ENCODE peak calls at places on chromosomes 7 and 10, in four cellular contexts. D is heart left ventricle; W is sciatic nerve; A is stimulated activated naive CD8-positive, alpha-beta T cell treated with anti-CD3 and anti-CD28 coated beads, Interleukin-15, amount 100 ng/mL, for 72 hours. O is an unnamed sample.

GRCh38 chr10:123262456-123262855 is 108.3 kb downstream of the BUB3 start:
- ATAC-seq in D (no peak), W (no peak), A (no peak), O (no peak)

GRCh38 chr10:76492026-76492425 is 1060.6 kb downstream of the LRMDA start:
- ATAC-seq in D (no peak), W (no peak), A (no peak), O (no peak)

GRCh38 chr7:143283344-143283743 is 1.4 kb upstream of the TMEM139 start:
- ATAC-seq in D (no peak), W (no peak), A (no peak), O (no peak)

GRCh38 chr7:19665399-19666008 is 43.3 kb downstream of the POLR1F start:
- ATAC-seq in D (no peak), W (no peak), A (no peak), O (no peak)

GRCh38 chr7:149772821-149773425 is 465 bp downstream of the ZNF467 start:
- ATAC-seq in D (no peak), W (no peak), A (peak), O (no peak)

GRCh38 chr7:47538846-47539311 is 43.0 kb downstream of the TNS3 start:
- ATAC-seq in D (no peak), W (no peak), A (no peak), O (no peak)

GRCh38 chr7:65233409-65234034 is 140.1 kb upstream of the ZNF92 start:
- ATAC-seq in D (no peak), W (no peak), A (peak), O (no peak)

GRCh38 chr7:71377469-71377868 is 245.5 kb downstream of the GALNT17 start:
- ATAC-seq in D (no peak), W (no peak), A (no peak), O (no peak)

GRCh38 chr7:120993575-120994191 is 5.2 kb downstream of the CPED1 start:
- ATAC-seq in D (no peak), W (no peak), A (no peak), O (no peak)

GRCh38 chr10:99522511-99523250 is 10.1 kb upstream of the NKX2-3 start:
- ATAC-seq in D (no peak), W (no peak), A (no peak), O (no peak)

GRCh38 chr7:92053312-92053711 is 81.0 kb downstream of the CYP51A1 start:
- ATAC-seq in D (no peak), W (no peak), A (no peak), O (no peak)

GRCh38 chr10:26725837-26726727 is 28.6 kb downstream of the PDSS1 start:
- ATAC-seq in D (peak), W (peak), A (peak), O (peak)

GRCh38 chr7:30246392-30246791 is 38.0 kb upstream of the ZNRF2 start:
- ATAC-seq in D (peak), W (no peak), A (no peak), O (no peak)

GRCh38 chr10:86545097-86545496 is 23.5 kb upstream of the WAPL start:
- ATAC-seq in D (no peak), W (no peak), A (no peak), O (no peak)

GRCh38 chr10:85548038-85548437 is 818.6 kb downstream of the GRID1 start:
- ATAC-seq in D (peak), W (peak), A (peak), O (no peak)

GRCh38 chr10:24360286-24361127 is 151.6 kb downstream of the KIAA1217 start:
- ATAC-seq in D (peak), W (peak), A (peak), O (peak)